ENCODE peak calls at places on chromosomes 3 and 15, in six cellular contexts. J, X, U, S, C and E are unnamed samples.

GRCh38 chr15:78629716-78630065 is 8.9 kb upstream of the CHRNA3 start:
- DNase-seq in J (no peak), X (no peak), U (no peak), S (no peak), C (no peak), E (no peak)

GRCh38 chr15:92690370-92690769 is 34.8 kb upstream of the FAM174B start:
- DNase-seq in J (no peak), X (no peak), U (no peak), S (no peak), C (no peak), E (no peak)

GRCh38 chr3:117874028-117874765 is 1160.4 kb downstream of the IGSF11 start:
- DNase-seq in J (no peak), X (no peak), U (no peak), S (no peak), C (no peak), E (no peak)

GRCh38 chr15:65346856-65347598 is 30.8 kb downstream of the IGDCC3 start:
- DNase-seq in J (no peak), X (no peak), U (no peak), S (no peak), C (no peak), E (no peak)

GRCh38 chr15:97652700-97653167 is 307.8 kb upstream of the ARRDC4 start:
- DNase-seq in J (peak; percentile 65), X (no peak), U (no peak), S (no peak), C (no peak), E (no peak)

GRCh38 chr3:13548696-13549512 is at the start of gene FBLN2:
- DNase-seq in J (peak; percentile 13), X (no peak), U (no peak), S (no peak), C (no peak), E (no peak)

GRCh38 chr15:94673801-94674200 is 442.4 kb downstream of the MCTP2 start:
- DNase-seq in J (no peak), X (no peak), U (no peak), S (no peak), C (peak; percentile 68), E (no peak)

GRCh38 chr15:45498701-45499100 is 23.9 kb downstream of the SLC30A4 start:
- DNase-seq in J (no peak), X (no peak), U (no peak), S (no peak), C (no peak), E (no peak)

GRCh38 chr15:88707766-88708165 is 69.0 kb downstream of the ISG20 start:
- DNase-seq in J (no peak), X (no peak), U (no peak), S (no peak), C (no peak), E (no peak)

GRCh38 chr3:178856804-178857203 is 214.8 kb downstream of the ZMAT3 start:
- DNase-seq in J (peak; percentile 43), X (no peak), U (no peak), S (no peak), C (no peak), E (no peak)

GRCh38 chr3:14788644-14789043 is 30.1 kb upstream of the FGD5 start:
- DNase-seq in J (no peak), X (no peak), U (no peak), S (no peak), C (no peak), E (no peak)

GRCh38 chr3:31695280-31696008 is 162.7 kb downstream of the STT3B start:
- DNase-seq in J (no peak), X (no peak), U (peak; percentile 62), S (no peak), C (no peak), E (no peak)

GRCh38 chr3:87309601-87310000 is 33.2 kb upstream of the POU1F1 start:
- DNase-seq in J (no peak), X (no peak), U (no peak), S (no peak), C (no peak), E (no peak)

GRCh38 chr3:157531301-157531660 is 28.1 kb upstream of the VEPH1 start:
- DNase-seq in J (no peak), X (no peak), U (no peak), S (no peak), C (no peak), E (no peak)

GRCh38 chr3:88433572-88433971 is 283.8 kb downstream of the C3orf38 start:
- DNase-seq in J (no peak), X (no peak), U (no peak), S (no peak), C (no peak), E (no peak)